ENCODE peak calls at places on chromosomes 5 and 9, in ten cellular contexts. Y is stimulated activated CD8-positive, alpha-beta memory T cell treated with anti-CD3 and anti-CD28 coated beads, Interleukin-12 subunit alpha, Interleukin-12 subunit beta, amount 100 ng/mL, for 1 hour; S is naive thymus-derived CD4-positive, alpha-beta T cell; M is activated CD4-positive, alpha-beta T cell treated with anti-CD3 and anti-CD28 coated beads for 24 hours; N is AG08396; X is GM13976; K is activated effector memory CD4-positive, alpha-beta T cell treated with anti-CD3 and anti-CD28 coated beads, Interleukin-2, amount 50 U/mL, for 16 hours; D is anterior cingulate cortex; R is HEK293T; C is T47D. T is an unnamed sample.

GRCh38 chr9:10274983-10275382 is 337.8 kb downstream of the PTPRD start:
- DNase-seq in R (no peak), M (no peak), C (no peak), X (no peak), D (no peak), S (no peak), N (no peak), K (no peak), Y (no peak), T (no peak)

GRCh38 chr9:99555792-99556191 is 265.9 kb upstream of the NR4A3 start:
- DNase-seq in C (no peak), R (no peak), S (no peak), K (no peak), X (no peak), M (no peak), D (no peak), Y (no peak), N (no peak), T (no peak)

GRCh38 chr9:123471843-123472570 is 116.0 kb downstream of the CRB2 start:
- DNase-seq in N (no peak), K (no peak), D (no peak), R (no peak), C (no peak), S (no peak), X (no peak), M (no peak), Y (no peak), T (no peak)

GRCh38 chr5:124760608-124761390 is 14.4 kb upstream of the ZNF608 start:
- DNase-seq in Y (no peak), K (no peak), X (no peak), S (no peak), M (no peak), C (no peak), R (no peak), D (peak), N (no peak), T (no peak)

GRCh38 chr5:168714046-168714445 is 134.9 kb upstream of the PANK3 start:
- DNase-seq in M (no peak), Y (no peak), D (no peak), N (no peak), S (no peak), X (no peak), K (no peak), C (no peak), R (no peak), T (no peak)

GRCh38 chr5:95841914-95842812 is 19.6 kb upstream of the GLRX start:
- DNase-seq in N (peak), K (no peak), M (no peak), R (no peak), Y (no peak), C (no peak), S (no peak), X (no peak), D (no peak), T (no peak)

GRCh38 chr5:176352116-176352878 is 9.3 kb downstream of the KIAA1191 start:
- DNase-seq in D (no peak), C (peak), N (no peak), S (no peak), M (no peak), X (no peak), Y (no peak), K (no peak), R (no peak), T (no peak)

GRCh38 chr5:57117601-57118000 is 56.3 kb upstream of the GPBP1 start:
- DNase-seq in C (no peak), K (peak), N (no peak), R (no peak), S (no peak), M (peak), D (no peak), X (no peak), Y (peak), T (no peak)

GRCh38 chr5:143044265-143044664 is 274.1 kb downstream of the ARHGAP26 start:
- DNase-seq in Y (no peak), S (no peak), D (no peak), X (no peak), M (no peak), R (no peak), N (no peak), C (no peak), K (no peak), T (no peak)

GRCh38 chr9:134177624-134178393 is 13.4 kb upstream of the RNU6ATAC start:
- DNase-seq in X (no peak), S (no peak), N (no peak), Y (no peak), R (no peak), M (no peak), C (no peak), K (no peak), D (no peak), T (no peak)

GRCh38 chr9:121449786-121450185 is 49.9 kb downstream of the GGTA1 start:
- DNase-seq in X (no peak), Y (no peak), R (no peak), D (no peak), N (no peak), S (no peak), C (no peak), K (no peak), M (no peak), T (no peak)

GRCh38 chr9:72134801-72135200 is 14.4 kb upstream of the GDA start:
- DNase-seq in D (no peak), C (no peak), S (no peak), Y (no peak), N (no peak), R (no peak), X (no peak), K (no peak), M (no peak), T (no peak)

T was measured in CMK.